ENCODE peak calls at places on chromosomes 12 and 14, in ten cellular contexts. J, T, Q, K, G, A, B, P, H and V are unnamed samples.

GRCh38 chr12:100468126-100468525 is 5.5 kb upstream of the NR1H4 start:
- DNase-seq in J (no peak), T (no peak), Q (no peak), K (no peak), G (no peak), A (no peak), B (no peak), P (no peak), H (no peak), V (no peak)

GRCh38 chr14:31990183-31990862 is 86.8 kb upstream of the ARHGAP5 start:
- DNase-seq in J (no peak), T (no peak), Q (no peak), K (no peak), G (no peak), A (no peak), B (no peak), P (no peak), H (no peak), V (no peak)

GRCh38 chr14:73637830-73638229 is 7.0 kb upstream of the DNAL1 start:
- DNase-seq in J (no peak), T (no peak), Q (no peak), K (no peak), G (no peak), A (no peak), B (no peak), P (no peak), H (no peak), V (no peak)

GRCh38 chr12:3032770-3033537 is 44.2 kb upstream of the TSPAN9 start:
- DNase-seq in J (peak; percentile 39), T (no peak), Q (peak; percentile 34), K (no peak), G (no peak), A (peak; percentile 32), B (no peak), P (no peak), H (no peak), V (peak; percentile 74)

GRCh38 chr14:106039400-106039799 is 513.0 kb downstream of the TMEM121 start:
- DNase-seq in J (peak; percentile 5), T (no peak), Q (no peak), K (no peak), G (no peak), A (no peak), B (no peak), P (peak; percentile 17), H (no peak), V (no peak)

GRCh38 chr12:108432423-108432822 is 82.7 kb upstream of the FICD start:
- DNase-seq in J (no peak), T (no peak), Q (no peak), K (no peak), G (no peak), A (no peak), B (no peak), P (no peak), H (no peak), V (no peak)

GRCh38 chr14:53517276-53517960 is 364.3 kb upstream of the DDHD1 start:
- DNase-seq in J (no peak), T (no peak), Q (no peak), K (no peak), G (no peak), A (no peak), B (no peak), P (no peak), H (peak; percentile 65), V (no peak)

GRCh38 chr12:120534703-120535655 is 823 bp downstream of the RNF10 start:
- DNase-seq in J (peak; percentile 56), T (peak; percentile 78), Q (peak; percentile 43), K (no peak), G (peak; percentile 69), A (no peak), B (peak; percentile 12), P (peak; percentile 86), H (peak; percentile 92), V (peak; percentile 85)

GRCh38 chr12:78406776-78407335 is 457.7 kb upstream of the SYT1 start:
- DNase-seq in J (no peak), T (no peak), Q (no peak), K (no peak), G (peak; percentile 39), A (no peak), B (no peak), P (no peak), H (peak; percentile 9), V (no peak)

GRCh38 chr14:75427482-75428229 is at the start of gene JDP2:
- DNase-seq in J (peak; percentile 92), T (peak; percentile 93), Q (peak; percentile 86), K (peak; percentile 98), G (peak; percentile 80), A (peak; percentile 96), B (no peak), P (peak; percentile 93), H (peak; percentile 76), V (peak; percentile 92)

GRCh38 chr12:42085596-42085995 is 59.1 kb downstream of the GXYLT1 start:
- DNase-seq in J (no peak), T (no peak), Q (no peak), K (no peak), G (no peak), A (no peak), B (no peak), P (no peak), H (no peak), V (no peak)

GRCh38 chr12:4562034-4562657 is at the start of gene DYRK4:
- DNase-seq in J (peak; percentile 67), T (peak; percentile 93), Q (peak; percentile 89), K (peak; percentile 80), G (no peak), A (peak; percentile 90), B (no peak), P (peak; percentile 80), H (peak; percentile 60), V (peak; percentile 99)

GRCh38 chr14:90579088-90579487 is 182.3 kb downstream of the CALM1 start:
- DNase-seq in J (no peak), T (no peak), Q (no peak), K (no peak), G (no peak), A (no peak), B (no peak), P (no peak), H (no peak), V (no peak)

GRCh38 chr14:39977198-39977597 is 545.0 kb upstream of the FBXO33 start:
- DNase-seq in J (no peak), T (no peak), Q (no peak), K (no peak), G (no peak), A (no peak), B (no peak), P (no peak), H (no peak), V (no peak)

GRCh38 chr14:90644882-90645281 is 171.3 kb downstream of the TTC7B start:
- DNase-seq in J (no peak), T (peak; percentile 32), Q (no peak), K (no peak), G (no peak), A (peak; percentile 63), B (no peak), P (no peak), H (peak; percentile 80), V (no peak)

GRCh38 chr14:24162083-24162482 is 1.0 kb downstream of the IRF9 start:
- DNase-seq in J (no peak), T (no peak), Q (no peak), K (no peak), G (no peak), A (no peak), B (no peak), P (no peak), H (peak; percentile 75), V (no peak)

DNA sequence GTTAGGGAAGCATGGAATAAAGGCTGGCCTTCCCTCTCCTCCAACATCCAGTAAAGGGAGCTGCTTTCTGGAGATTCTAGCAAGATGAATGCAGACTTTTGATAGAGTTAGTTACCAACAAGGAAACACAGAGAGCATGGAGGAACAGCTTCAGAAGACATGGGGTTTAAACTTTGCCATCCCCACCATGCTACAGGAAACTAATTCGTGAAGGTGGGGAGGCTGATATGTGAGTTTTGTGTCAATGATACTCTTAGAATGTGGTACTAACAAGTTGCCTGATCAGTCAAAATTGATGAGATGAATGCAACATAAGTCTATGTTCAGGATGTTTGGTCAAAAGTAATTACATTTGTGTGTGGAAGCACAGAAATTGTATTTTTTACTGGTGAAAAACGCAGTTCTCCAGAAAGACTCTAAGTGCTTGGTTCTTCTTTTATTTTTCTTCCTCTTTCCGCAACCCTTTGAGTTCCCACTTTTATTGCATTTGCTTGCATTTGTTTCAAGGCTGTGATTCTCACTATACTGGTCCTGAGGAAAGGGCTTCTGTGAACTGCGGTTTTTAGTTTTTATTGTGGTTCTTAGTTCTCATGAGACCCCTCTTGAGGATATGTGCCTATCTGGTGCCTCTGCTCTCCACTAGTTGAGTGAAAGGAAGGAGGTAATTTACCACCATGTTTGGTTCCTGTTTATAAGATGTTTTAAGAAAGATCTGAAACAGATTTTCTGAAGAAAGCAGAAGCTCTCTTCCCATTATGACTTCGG is at the start of gene CLEC4A:
- DNase-seq in J (no peak), T (no peak), Q (no peak), K (no peak), G (no peak), A (no peak), B (no peak), P (no peak), H (no peak), V (no peak)
- H3K4me3 ChIP-seq in J (no peak within 1 kb of the TSS), T (no peak within 1 kb of the TSS), Q (no peak within 1 kb of the TSS), K (no peak within 1 kb of the TSS), G (no peak within 1 kb of the TSS), A (no peak within 1 kb of the TSS), B (no peak within 1 kb of the TSS), P (no peak within 1 kb of the TSS), H (no peak within 1 kb of the TSS), V (no peak within 1 kb of the TSS)

DNA sequence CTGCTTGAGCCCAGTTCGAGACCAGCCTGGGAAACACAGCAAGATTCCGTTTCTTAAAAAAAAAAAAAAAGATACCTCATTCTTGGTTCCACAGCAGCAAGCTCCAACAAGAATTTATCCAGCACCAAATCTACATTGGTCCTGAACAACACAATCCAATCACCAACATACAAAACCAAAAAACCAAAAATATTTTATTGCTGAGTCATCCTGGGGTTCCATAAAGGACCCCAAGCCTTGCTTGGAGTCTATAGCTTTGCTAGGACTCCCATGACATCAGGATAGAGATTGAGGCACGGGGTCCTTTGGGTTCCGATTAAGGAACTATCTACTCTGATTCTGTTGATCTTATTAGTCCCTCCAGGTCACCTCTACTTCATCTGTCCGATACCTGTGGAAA is 7.7 kb downstream of the OSGEP start:
- DNase-seq in J (no peak), T (no peak), Q (no peak), K (no peak), G (no peak), A (no peak), B (no peak), P (no peak), H (no peak), V (no peak)
- H3K36me3 ChIP-seq in J (peaks cover 32% of the 10 kb centered on the region), T (no peaks in the 10 kb centered on the region), Q (no peaks in the 10 kb centered on the region), K (peaks cover 56% of the 10 kb centered on the region), G (peaks cover 92% of the 10 kb centered on the region), A (peaks cover 6% of the 10 kb centered on the region), B (peaks cover 56% of the 10 kb centered on the region), P (peaks cover 51% of the 10 kb centered on the region), H (peaks cover 32% of the 10 kb centered on the region), V (peaks cover 75% of the 10 kb centered on the region)

GRCh38 chr12:46682148-46682547 is 143.6 kb downstream of the SLC38A4 start:
- DNase-seq in J (no peak), T (no peak), Q (no peak), K (no peak), G (no peak), A (no peak), B (no peak), P (no peak), H (no peak), V (no peak)
- H3K4me3 ChIP-seq in J (no peak overlapping the region), T (no peak overlapping the region), Q (no peak overlapping the region), K (no peak overlapping the region), G (no peak overlapping the region), A (no peak overlapping the region), B (no peak overlapping the region), P (no peak overlapping the region), H (no peak overlapping the region), V (no peak overlapping the region)

GRCh38 chr12:131775124-131775903 is 52.9 kb upstream of the MMP17 start:
- DNase-seq in J (no peak), T (no peak), Q (no peak), K (no peak), G (no peak), A (no peak), B (no peak), P (no peak), H (peak; percentile 12), V (no peak)
- H3K36me3 ChIP-seq in J (peaks cover 4% of the 10 kb centered on the region), T (no peaks in the 10 kb centered on the region), Q (no peaks in the 10 kb centered on the region), K (peaks cover 46% of the 10 kb centered on the region), G (peaks cover 82% of the 10 kb centered on the region), A (peaks cover 4% of the 10 kb centered on the region), B (peaks cover 29% of the 10 kb centered on the region), P (peaks cover 30% of the 10 kb centered on the region), H (peaks cover 40% of the 10 kb centered on the region), V (peaks cover 78% of the 10 kb centered on the region)